ENCODE peak calls at places on chromosomes 5 and 9, in four cellular contexts. B, X, G and W are unnamed samples.

GRCh38 chr9:116075191-116075590 is 78.4 kb upstream of the PAPPA start:
- DNase-seq in B (no peak), X (no peak), G (no peak), W (no peak)

GRCh38 chr5:151456321-151456940 is 9.0 kb downstream of the SLC36A1 start:
- DNase-seq in B (no peak), X (no peak), G (peak), W (no peak)

GRCh38 chr5:174618589-174618988 is 105.8 kb upstream of the MSX2 start:
- DNase-seq in B (no peak), X (no peak), G (no peak), W (no peak)

GRCh38 chr5:132322266-132322665 is 28.1 kb downstream of the SLC22A4 start:
- DNase-seq in B (peak), X (no peak), G (no peak), W (no peak)

GRCh38 chr5:146426853-146427618 is 20.1 kb upstream of the TCERG1 start:
- DNase-seq in B (peak), X (no peak), G (no peak), W (no peak)

GRCh38 chr5:172788771-172789686 is 18.0 kb upstream of the DUSP1 start:
- DNase-seq in B (no peak), X (peak), G (peak), W (no peak)

GRCh38 chr5:179700401-179700918 is 1.7 kb downstream of the CANX start:
- DNase-seq in B (peak), X (no peak), G (no peak), W (no peak)

GRCh38 chr9:6566409-6567139 is 79.0 kb downstream of the GLDC start:
- DNase-seq in B (no peak), X (no peak), G (no peak), W (peak)

GRCh38 chr9:126155756-126156664 is 170.6 kb upstream of the MVB12B start:
- DNase-seq in B (no peak), X (no peak), G (no peak), W (no peak)

GRCh38 chr9:75995066-75995465 is 104.6 kb downstream of the PCSK5 start:
- DNase-seq in B (no peak), X (no peak), G (no peak), W (no peak)

GRCh38 chr9:75990905-75991304 is 100.4 kb downstream of the PCSK5 start:
- DNase-seq in B (no peak), X (no peak), G (no peak), W (no peak)

GRCh38 chr9:75990181-75990580 is 99.7 kb downstream of the PCSK5 start:
- DNase-seq in B (no peak), X (no peak), G (no peak), W (no peak)

GRCh38 chr9:75993434-75993833 is 103.0 kb downstream of the PCSK5 start:
- DNase-seq in B (no peak), X (no peak), G (no peak), W (no peak)

DNA sequence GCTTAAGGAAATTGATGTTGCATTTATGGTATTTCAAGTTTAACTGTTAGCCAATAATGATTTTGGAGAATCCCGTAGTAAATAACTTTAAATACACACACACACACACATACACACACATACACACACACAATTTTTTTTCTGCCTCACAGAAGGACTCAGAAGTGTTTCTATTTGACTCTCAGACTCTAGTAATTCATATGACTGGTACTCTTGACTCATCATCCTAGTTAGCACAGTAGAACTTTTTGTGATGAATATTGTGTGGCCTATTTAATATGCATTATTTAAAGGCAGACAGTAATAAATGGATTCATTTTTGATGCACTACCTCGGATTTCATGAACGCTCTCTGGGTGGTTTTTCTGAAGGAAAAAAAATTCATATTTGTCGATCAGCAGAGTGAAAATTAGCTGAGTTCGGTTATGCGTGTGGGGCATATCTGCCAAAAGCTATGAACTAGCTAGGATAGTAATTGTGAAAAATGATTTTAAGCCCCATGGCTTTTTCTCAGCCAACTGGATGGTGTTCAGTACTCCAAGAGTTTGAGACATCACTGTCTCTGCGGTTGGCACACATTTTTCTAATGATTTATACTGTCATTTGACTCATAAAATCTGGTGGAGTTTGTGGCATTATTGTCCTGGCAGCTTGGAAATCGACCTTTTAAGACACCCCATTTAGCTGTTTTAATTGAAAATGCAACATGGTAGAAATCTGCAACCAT is 102.2 kb downstream of the PCSK5 start:
- DNase-seq in B (no peak), X (no peak), G (no peak), W (no peak)
- H3K4me3 ChIP-seq in B (no peak), X (no peak), G (no peak), W (no peak)

DNA sequence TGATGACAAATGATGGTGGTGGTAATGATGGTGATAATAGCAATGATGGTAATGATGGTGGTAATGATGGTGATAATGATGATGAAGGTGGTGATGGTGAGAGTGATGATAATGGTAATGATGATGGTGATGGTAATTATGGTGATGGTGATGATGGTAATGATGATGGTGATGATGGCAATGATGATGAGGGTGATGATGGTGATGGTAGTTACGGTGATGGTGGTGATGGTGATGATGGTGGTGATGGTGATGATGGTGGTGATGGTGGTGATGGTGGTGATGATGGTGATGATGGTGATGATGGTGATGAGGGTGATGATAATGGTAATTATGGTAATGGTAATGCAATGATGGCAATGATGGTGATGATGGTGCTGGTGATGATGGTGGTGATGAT is 91.1 kb downstream of the DAP start:
- DNase-seq in B (no peak), X (no peak), G (no peak), W (no peak)
- TF ChIP-seq CTCF in B (no peak), X (no peak), G (no peak), W (no peak)

GRCh38 chr9:2972475-2972874 is 128.6 kb upstream of the PUM3 start:
- DNase-seq in B (no peak), X (no peak), G (no peak), W (no peak)
- H3K4me3 ChIP-seq in B (no peak), X (no peak), G (no peak), W (no peak)

GRCh38 chr5:78594946-78595921 is 53.3 kb downstream of the LHFPL2 start:
- DNase-seq in B (no peak), X (no peak), G (peak), W (peak)
- TF ChIP-seq CTCF in B (no peak), X (no peak), G (no peak), W (no peak)

GRCh38 chr9:95003694-95004451 is 277.4 kb downstream of the AOPEP start:
- DNase-seq in B (peak), X (peak), G (peak), W (no peak)
- H3K4me3 ChIP-seq in B (peak), X (peak), G (peak), W (peak)

GRCh38 chr5:113607361-113607760 is 93.9 kb downstream of the YTHDC2 start:
- DNase-seq in B (no peak), X (no peak), G (no peak), W (no peak)

GRCh38 chr5:113614191-113614590 is 100.7 kb downstream of the YTHDC2 start:
- DNase-seq in B (no peak), X (no peak), G (no peak), W (no peak)

GRCh38 chr5:113615708-113616107 is 102.2 kb downstream of the YTHDC2 start:
- DNase-seq in B (no peak), X (no peak), G (no peak), W (no peak)

GRCh38 chr5:113608113-113608551 is 94.6 kb downstream of the YTHDC2 start:
- DNase-seq in B (no peak), X (no peak), G (no peak), W (no peak)

DNA sequence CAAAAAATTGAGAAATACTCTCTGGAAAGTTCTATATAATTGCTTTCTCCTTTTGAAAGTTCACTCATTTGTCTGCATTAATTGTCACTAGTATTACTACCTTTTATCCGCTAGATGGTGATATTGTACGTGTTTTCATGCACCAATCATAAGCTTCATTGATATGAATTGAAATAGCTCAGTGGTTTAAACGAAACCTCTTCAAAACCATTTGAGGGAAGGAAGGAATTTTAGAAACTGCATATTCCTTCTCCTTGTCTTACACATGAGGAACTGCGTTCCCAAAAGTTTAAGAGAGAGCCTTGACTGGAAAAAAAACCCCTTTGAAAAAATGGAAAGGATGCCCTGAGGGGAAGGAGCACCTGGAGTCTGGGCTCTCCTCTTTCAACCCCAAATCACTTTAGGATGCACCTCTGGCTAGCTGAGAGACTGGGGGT is 98.6 kb downstream of the YTHDC2 start:
- DNase-seq in B (peak), X (no peak), G (no peak), W (no peak)
- TF ChIP-seq CTCF in B (peak), X (peak), G (peak), W (peak)

DNA sequence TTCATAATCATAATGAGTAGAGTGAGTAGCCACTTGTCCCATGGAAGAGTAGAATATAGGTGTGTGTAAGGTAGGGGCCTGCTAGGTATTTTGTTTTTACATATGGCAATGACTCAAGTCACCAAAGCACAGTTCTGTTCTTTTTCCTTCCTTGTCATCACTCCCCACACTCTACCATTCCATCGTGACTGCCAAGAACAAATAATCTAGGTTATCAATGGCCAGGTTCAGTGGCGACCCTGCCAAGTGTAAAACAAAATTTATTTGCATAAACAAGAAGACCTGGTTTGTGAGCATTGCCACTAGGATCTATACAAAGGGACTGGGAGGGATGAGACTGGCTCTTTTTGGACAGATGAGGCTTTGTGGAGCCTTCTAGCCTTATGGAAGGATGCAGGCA is 55.2 kb upstream of the RANBP3L start:
- DNase-seq in B (no peak), X (no peak), G (no peak), W (no peak)
- H3K4me3 ChIP-seq in B (no peak), X (no peak), G (no peak), W (no peak)

DNA sequence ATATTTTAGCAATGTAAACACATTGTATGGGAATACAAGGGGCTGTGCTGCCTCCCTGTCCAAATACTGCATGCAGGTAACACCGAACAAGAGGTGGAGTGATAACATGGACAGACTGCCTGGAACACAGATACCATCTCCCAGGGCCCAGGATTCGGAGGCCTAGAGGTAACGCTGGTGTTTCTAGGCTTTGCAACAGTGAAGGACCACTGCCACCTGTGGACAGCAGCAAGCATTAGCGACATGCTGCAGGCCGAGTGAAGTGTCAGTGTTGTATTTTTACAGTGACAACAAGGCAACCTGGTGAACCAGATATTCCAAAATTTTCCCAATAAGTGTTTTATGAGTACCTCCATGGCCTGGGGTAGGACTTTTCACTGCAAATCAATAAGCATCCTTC is 379.2 kb downstream of the DMRT2 start:
- DNase-seq in B (peak), X (peak), G (peak), W (no peak)
- TF ChIP-seq CTCF in B (peak), X (peak), G (peak), W (peak)

GRCh38 chr5:54760182-54760935 is 225.0 kb downstream of the ESM1 start:
- DNase-seq in B (no peak), X (no peak), G (no peak), W (peak)
- H3K4me3 ChIP-seq in B (no peak), X (no peak), G (no peak), W (no peak)